ENCODE peak calls at places on chromosomes 1 and 21, in nine cellular contexts. J, S, B, I, C, Z, Q, E and A are unnamed samples.

GRCh38 chr1:201718346-201719202 is 110.4 kb upstream of the IPO9 start:
- DNase-seq in C (no peak), Z (no peak), J (no peak), E (no peak), B (no peak), I (peak; percentile 13), S (no peak), Q (no peak), A (no peak)

GRCh38 chr1:210669951-210670350 is 341.2 kb downstream of the HHAT start:
- DNase-seq in J (no peak), Z (no peak), S (no peak), C (no peak), B (no peak), Q (no peak), I (peak; percentile 31), E (no peak), A (no peak)

GRCh38 chr1:115706774-115707425 is 61.6 kb downstream of the CASQ2 start:
- DNase-seq in S (no peak), Z (peak; percentile 47), E (peak; percentile 36), I (peak; percentile 47), J (no peak), C (no peak), Q (no peak), B (peak; percentile 83), A (peak; percentile 10)

GRCh38 chr1:12754738-12755137 is 8.7 kb downstream of the CFAP107 start:
- DNase-seq in E (no peak), I (no peak), J (no peak), S (no peak), B (no peak), Z (no peak), Q (no peak), C (no peak), A (no peak)

GRCh38 chr1:48960304-48960703 is 183.6 kb upstream of the BEND5 start:
- DNase-seq in J (no peak), Q (no peak), Z (no peak), E (no peak), B (no peak), S (no peak), I (no peak), C (no peak), A (no peak)

GRCh38 chr1:42380617-42381423 is at the start of gene RIMKLA:
- DNase-seq in B (peak; percentile 62), J (peak; percentile 68), E (no peak), I (peak; percentile 70), S (peak; percentile 72), C (peak; percentile 26), Z (peak; percentile 36), Q (no peak), A (no peak)

GRCh38 chr1:9400425-9401079 is 107.9 kb downstream of the SPSB1 start:
- DNase-seq in B (no peak), E (no peak), S (no peak), C (no peak), I (peak; percentile 85), Z (peak; percentile 49), Q (no peak), J (no peak), A (no peak)

GRCh38 chr1:87760100-87760499 is 431.4 kb downstream of the LMO4 start:
- DNase-seq in Q (no peak), J (no peak), S (no peak), E (no peak), I (no peak), Z (no peak), B (no peak), C (no peak), A (no peak)

GRCh38 chr21:38139380-38140168 is 117.2 kb upstream of the KCNJ15 start:
- DNase-seq in B (peak; percentile 64), S (no peak), I (peak; percentile 92), E (peak; percentile 93), Q (no peak), C (no peak), Z (peak; percentile 63), J (no peak), A (no peak)

GRCh38 chr1:198558402-198558801 is 17.9 kb upstream of the ATP6V1G3 start:
- DNase-seq in J (no peak), E (no peak), Q (no peak), C (no peak), Z (no peak), B (no peak), I (no peak), S (no peak), A (no peak)

GRCh38 chr1:10862743-10863335 is 66.4 kb upstream of the CASZ1 start:
- DNase-seq in E (no peak), S (no peak), I (no peak), B (no peak), C (no peak), J (no peak), Z (no peak), Q (no peak), A (no peak)

GRCh38 chr1:184160236-184160635 is 108.7 kb downstream of the TSEN15 start:
- DNase-seq in Q (no peak), C (no peak), S (no peak), I (no peak), E (no peak), J (peak; percentile 52), Z (peak; percentile 90), B (peak; percentile 79), A (no peak)

GRCh38 chr1:212452323-212453155 is 19.8 kb downstream of the NENF start:
- DNase-seq in I (no peak), S (peak; percentile 68), E (no peak), B (no peak), Z (peak; percentile 37), J (no peak), C (peak; percentile 51), Q (no peak), A (no peak)

GRCh38 chr1:42849944-42850343 is 3.5 kb downstream of the ZNF691 start:
- DNase-seq in Z (no peak), J (no peak), Q (no peak), E (no peak), C (no peak), S (no peak), I (no peak), B (no peak), A (no peak)

GRCh38 chr1:53372501-53372951 is 44.7 kb upstream of the LRP8 start:
- DNase-seq in S (no peak), E (no peak), B (no peak), Z (no peak), J (no peak), C (no peak), Q (no peak), I (no peak), A (no peak)

GRCh38 chr1:159647616-159648015 is 60.0 kb downstream of the APCS start:
- DNase-seq in J (no peak), C (no peak), Z (peak; percentile 38), I (no peak), S (no peak), B (no peak), Q (no peak), E (no peak), A (no peak)

GRCh38 chr1:29569971-29570634 is 333.8 kb downstream of the PTPRU start:
- DNase-seq in S (no peak), Q (no peak), C (no peak), B (no peak), J (no peak), E (peak; percentile 94), Z (peak; percentile 90), I (no peak), A (no peak)

GRCh38 chr1:153805042-153805745 is 30.0 kb downstream of the SLC27A3 start:
- DNase-seq in J (peak; percentile 79), Z (peak; percentile 86), S (peak; percentile 58), E (peak; percentile 77), Q (no peak), B (no peak), I (no peak), C (no peak), A (no peak)

GRCh38 chr1:55750020-55750995 is 535.1 kb upstream of the USP24 start:
- DNase-seq in J (no peak), B (no peak), Q (no peak), C (no peak), I (no peak), S (no peak), Z (no peak), E (no peak), A (no peak)

GRCh38 chr1:86865973-86866637 is 47.8 kb downstream of the SELENOF start:
- DNase-seq in B (no peak), E (no peak), J (no peak), Z (no peak), Q (no peak), I (no peak), S (no peak), C (no peak), A (no peak)

GRCh38 chr21:44526096-44526997 is 13.6 kb downstream of the KRTAP10-1 start:
- DNase-seq in B (no peak), C (no peak), S (no peak), Q (no peak), I (no peak), J (no peak), Z (no peak), E (no peak), A (no peak)

GRCh38 chr1:96075704-96076455 is 645.7 kb upstream of the PTBP2 start:
- DNase-seq in J (no peak), C (no peak), E (no peak), S (no peak), I (no peak), Q (no peak), B (no peak), Z (peak; percentile 19), A (no peak)

GRCh38 chr21:45328198-45329087 is 40.7 kb upstream of the POFUT2 start:
- DNase-seq in Q (no peak), I (no peak), S (peak; percentile 28), J (no peak), C (no peak), Z (no peak), E (no peak), B (no peak), A (no peak)

GRCh38 chr1:182215797-182216196 is 154.3 kb upstream of the ZNF648 start:
- DNase-seq in Z (no peak), I (no peak), Q (no peak), S (no peak), B (no peak), E (no peak), C (no peak), J (no peak), A (no peak)

GRCh38 chr1:202113690-202114300 is 8.9 kb upstream of the GPR37L1 start:
- DNase-seq in Z (no peak), I (peak; percentile 85), Q (no peak), S (no peak), B (no peak), J (no peak), C (no peak), E (no peak), A (no peak)

GRCh38 chr1:153534226-153534932 is 1.4 kb downstream of the S100A6 start:
- DNase-seq in S (no peak), B (no peak), Q (no peak), E (no peak), J (no peak), C (no peak), Z (peak; percentile 76), I (no peak), A (no peak)

GRCh38 chr1:94648225-94649007 is 106.9 kb upstream of the F3 start:
- DNase-seq in J (no peak), Z (peak; percentile 99), C (no peak), I (no peak), B (no peak), Q (no peak), E (peak; percentile 89), S (peak; percentile 62), A (peak; percentile 84)

GRCh38 chr1:53088616-53089300 is 26.7 kb downstream of the PODN start:
- DNase-seq in Q (no peak), Z (no peak), E (no peak), I (no peak), C (no peak), S (no peak), B (no peak), J (no peak), A (no peak)

GRCh38 chr1:67832737-67833594 is at the start of gene GNG12:
- DNase-seq in J (peak; percentile 40), C (peak; percentile 75), Q (no peak), E (peak; percentile 82), I (peak; percentile 72), S (peak; percentile 79), B (peak; percentile 95), Z (peak; percentile 89), A (no peak)

GRCh38 chr1:84148758-84149157 is 4.7 kb downstream of the PRKACB start:
- DNase-seq in C (no peak), E (no peak), Z (no peak), Q (no peak), S (no peak), I (no peak), J (no peak), B (no peak), A (no peak)

GRCh38 chr1:55636691-55637090 is 421.5 kb upstream of the USP24 start:
- DNase-seq in S (no peak), C (no peak), E (no peak), I (no peak), Z (peak; percentile 72), Q (no peak), J (no peak), B (no peak), A (no peak)